ENCODE peak calls at places on chromosomes 5 and 9, in five cellular contexts. E is kidney, Q is EL, H is AG08395, F is hepatic stellate cell. I is an unnamed sample.

GRCh38 chr9:126499005-126499910 is 114.5 kb upstream of the LMX1B start:
- DNase-seq in E (peak; percentile 71), Q (peak; percentile 41), H (peak; percentile 69), F (peak; percentile 67), I (no peak)

GRCh38 chr5:9249231-9249630 is 296.6 kb downstream of the SEMA5A start:
- DNase-seq in E (no peak), Q (no peak), H (no peak), F (no peak), I (no peak)

GRCh38 chr9:72292874-72293607 is 72.0 kb downstream of the ZFAND5 start:
- DNase-seq in E (no peak), Q (peak; percentile 66), H (peak; percentile 7), F (no peak), I (no peak)

GRCh38 chr9:34996905-34997279 is 7.3 kb downstream of the DNAJB5 start:
- DNase-seq in E (no peak), Q (no peak), H (no peak), F (peak; percentile 0), I (peak; percentile 76)

GRCh38 chr5:138635268-138635667 is 60.1 kb upstream of the HSPA9 start:
- DNase-seq in E (no peak), Q (no peak), H (no peak), F (no peak), I (no peak)

GRCh38 chr5:142922223-142922952 is 152.2 kb downstream of the ARHGAP26 start:
- DNase-seq in E (no peak), Q (peak; percentile 48), H (peak; percentile 43), F (peak; percentile 11), I (no peak)

GRCh38 chr5:36723921-36724320 is 117.5 kb downstream of the SLC1A3 start:
- DNase-seq in E (no peak), Q (no peak), H (no peak), F (no peak), I (no peak)

GRCh38 chr9:97440160-97440559 is 28.3 kb downstream of the TDRD7 start:
- DNase-seq in E (no peak), Q (no peak), H (no peak), F (no peak), I (no peak)

GRCh38 chr5:133386662-133387061 is 225.7 kb downstream of the FSTL4 start:
- DNase-seq in E (no peak), Q (no peak), H (no peak), F (no peak), I (no peak)

GRCh38 chr5:124755565-124755964 is 9.1 kb upstream of the ZNF608 start:
- DNase-seq in E (no peak), Q (peak; percentile 31), H (peak; percentile 74), F (no peak), I (no peak)

GRCh38 chr9:105295986-105296385 is 51.5 kb downstream of the SLC44A1 start:
- DNase-seq in E (no peak), Q (no peak), H (no peak), F (no peak), I (no peak)

GRCh38 chr5:68252678-68253520 is 37.3 kb downstream of the PIK3R1 start:
- DNase-seq in E (no peak), Q (peak; percentile 68), H (peak; percentile 76), F (peak; percentile 62), I (no peak)

GRCh38 chr5:177364159-177364962 is 6.6 kb downstream of the RGS14 start:
- DNase-seq in E (no peak), Q (peak; percentile 25), H (no peak), F (no peak), I (no peak)

GRCh38 chr5:151021771-151022170 is 1.4 kb downstream of the GPX3 start:
- DNase-seq in E (no peak), Q (no peak), H (no peak), F (no peak), I (no peak)

GRCh38 chr9:87570000-87570834 is 72.5 kb downstream of the DAPK1 start:
- DNase-seq in E (no peak), Q (no peak), H (no peak), F (no peak), I (no peak)